ENCODE peak calls at places on chromosomes 7 and 10, in four cellular contexts. Q is left ventricle myocardium inferior, J is SJSA1, V is right atrium auricular region. T is an unnamed sample.

GRCh38 chr7:92641921-92642511 is 51.8 kb upstream of the FAM133B start:
- DNase-seq in Q (no peak), J (peak; percentile 62), V (no peak), T (no peak)

GRCh38 chr10:70695241-70696030 is 23.1 kb downstream of the ADAMTS14 start:
- DNase-seq in Q (no peak), J (no peak), V (no peak), T (no peak)

GRCh38 chr10:43249962-43250624 is 16.8 kb downstream of the RASGEF1A start:
- DNase-seq in Q (peak; percentile 10), J (peak; percentile 47), V (peak; percentile 40), T (no peak)

GRCh38 chr7:24576171-24577052 is 3.2 kb downstream of the PALS2 start:
- DNase-seq in Q (no peak), J (no peak), V (no peak), T (no peak)

GRCh38 chr7:139873593-139874374 is 44.7 kb downstream of the TBXAS1 start:
- DNase-seq in Q (no peak), J (no peak), V (peak; percentile 57), T (no peak)

GRCh38 chr10:100186253-100186780 is 488 bp upstream of the ERLIN1 start:
- DNase-seq in Q (peak; percentile 52), J (peak; percentile 43), V (peak; percentile 68), T (no peak)

GRCh38 chr7:17325364-17325763 is 26.9 kb downstream of the AHR start:
- DNase-seq in Q (no peak), J (no peak), V (no peak), T (no peak)

GRCh38 chr7:15684834-15685233 is 1.6 kb downstream of the MEOX2 start:
- DNase-seq in Q (peak; percentile 21), J (no peak), V (no peak), T (no peak)

GRCh38 chr7:107968449-107968848 is 34.5 kb downstream of the LAMB1 start:
- DNase-seq in Q (no peak), J (no peak), V (no peak), T (no peak)

GRCh38 chr7:112462236-112462635 is 12.0 kb downstream of the IFRD1 start:
- DNase-seq in Q (no peak), J (no peak), V (no peak), T (no peak)

GRCh38 chr7:150781016-150781415 is 19.1 kb downstream of the TMEM176B start:
- DNase-seq in Q (no peak), J (no peak), V (no peak), T (no peak)

GRCh38 chr10:65482848-65483247 is 1443.0 kb upstream of the LRRTM3 start:
- DNase-seq in Q (no peak), J (no peak), V (no peak), T (no peak)

GRCh38 chr10:17412323-17412722 is 42.1 kb downstream of the ST8SIA6 start:
- DNase-seq in Q (no peak), J (no peak), V (no peak), T (no peak)

GRCh38 chr10:115572740-115573455 is 479.7 kb downstream of the ATRNL1 start:
- DNase-seq in Q (no peak), J (no peak), V (no peak), T (peak; percentile 37)

GRCh38 chr10:79286318-79286951 is 60.8 kb upstream of the PPIF start:
- DNase-seq in Q (peak; percentile 75), J (no peak), V (peak; percentile 71), T (no peak)

GRCh38 chr7:83956104-83956503 is 238.5 kb downstream of the SEMA3A start:
- DNase-seq in Q (no peak), J (no peak), V (no peak), T (no peak)

GRCh38 chr10:110220383-110220782 is 13.0 kb downstream of the MXI1 start:
- DNase-seq in Q (peak; percentile 45), J (no peak), V (no peak), T (no peak)
- H3K27ac ChIP-seq in Q (peak overlapping the region; percentile 93), J (no peak overlapping the region), V (peak overlapping the region; percentile 88), T (no peak overlapping the region)

DNA sequence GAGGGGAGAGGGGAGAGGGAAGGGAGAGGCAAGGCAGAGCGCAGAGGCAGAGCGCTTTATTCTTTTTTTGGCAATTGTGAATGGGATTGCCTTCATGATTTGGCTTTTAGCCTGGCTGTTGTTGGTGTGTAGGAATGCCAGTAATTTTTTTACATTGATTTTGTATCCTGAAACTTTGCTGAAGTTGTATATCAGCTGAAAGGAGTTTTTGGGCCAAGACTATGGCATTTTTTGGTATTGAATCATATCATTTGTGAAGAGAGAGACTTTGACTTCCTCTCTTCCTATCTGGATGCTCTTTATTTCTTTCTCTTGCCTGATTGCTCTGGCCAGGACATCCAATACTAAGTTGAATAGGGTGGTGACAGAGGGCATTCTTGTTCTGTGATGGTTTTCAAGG is 291.3 kb downstream of the REEP3 start:
- DNase-seq in Q (no peak), J (no peak), V (no peak), T (no peak)
- H3K36me3 ChIP-seq in Q (no peaks in the 10 kb centered on the region), J (no peaks in the 10 kb centered on the region), V (no peaks in the 10 kb centered on the region), T (no peaks in the 10 kb centered on the region)

GRCh38 chr10:94279835-94280709 is 82.7 kb downstream of the NOC3L start:
- DNase-seq in Q (peak; percentile 35), J (peak; percentile 55), V (no peak), T (peak; percentile 61)
- H3K27ac ChIP-seq in Q (no peak overlapping the region), J (no peak overlapping the region), V (no peak overlapping the region), T (no peak overlapping the region)

GRCh38 chr7:70706204-70706603 is 425.7 kb upstream of the GALNT17 start:
- DNase-seq in Q (no peak), J (no peak), V (no peak), T (no peak)
- H3K36me3 ChIP-seq in Q (no peaks in the 10 kb centered on the region), J (no peaks in the 10 kb centered on the region), V (no peaks in the 10 kb centered on the region), T (peaks cover 3% of the 10 kb centered on the region)